ENCODE peak calls at places on chromosomes 12 and 14, in eight cellular contexts. T is hepatocyte, C is uterus, O is neuronal stem cell, V is Karpas-422, E is PC-3, N is heart left ventricle, A is AG09309. H is an unnamed sample.

GRCh38 chr12:106417926-106418910 is 60.7 kb downstream of the POLR3B start:
- DNase-seq in T (no peak), C (no peak), O (no peak), V (no peak), E (peak; percentile 94), N (no peak), A (peak; percentile 38), H (no peak)

GRCh38 chr14:103404920-103405319 is 19.7 kb downstream of the MARK3 start:
- DNase-seq in T (peak; percentile 44), C (no peak), O (no peak), V (no peak), E (no peak), N (peak; percentile 47), A (no peak), H (no peak)

GRCh38 chr14:55128386-55129085 is 516 bp upstream of the LGALS3 start:
- DNase-seq in T (peak; percentile 48), C (no peak), O (no peak), V (no peak), E (no peak), N (no peak), A (no peak), H (no peak)

GRCh38 chr12:82805812-82806497 is 119.2 kb downstream of the TMTC2 start:
- DNase-seq in T (no peak), C (no peak), O (no peak), V (no peak), E (peak; percentile 14), N (no peak), A (peak; percentile 18), H (no peak)

GRCh38 chr14:95533391-95533821 is 1.4 kb upstream of the GLRX5 start:
- DNase-seq in T (peak; percentile 42), C (no peak), O (no peak), V (peak; percentile 73), E (peak; percentile 30), N (no peak), A (no peak), H (no peak)

GRCh38 chr12:24991209-24992049 is 42.5 kb upstream of the BCAT1 start:
- DNase-seq in T (peak; percentile 72), C (no peak), O (peak; percentile 27), V (peak; percentile 93), E (peak; percentile 65), N (no peak), A (peak; percentile 16), H (no peak)

GRCh38 chr14:41167040-41167439 is 439.6 kb upstream of the LRFN5 start:
- DNase-seq in T (no peak), C (no peak), O (no peak), V (no peak), E (no peak), N (no peak), A (no peak), H (no peak)

GRCh38 chr12:2858944-2859352 is 2.1 kb upstream of the TEX52 start:
- DNase-seq in T (no peak), C (peak; percentile 31), O (no peak), V (no peak), E (no peak), N (no peak), A (no peak), H (no peak)

GRCh38 chr12:53596920-53597363 is 29.2 kb downstream of the ATF7 start:
- DNase-seq in T (no peak), C (no peak), O (no peak), V (no peak), E (no peak), N (no peak), A (peak; percentile 18), H (no peak)

GRCh38 chr12:122099280-122099749 is 20.8 kb downstream of the MLXIP start:
- DNase-seq in T (no peak), C (no peak), O (no peak), V (peak; percentile 42), E (no peak), N (no peak), A (no peak), H (no peak)

GRCh38 chr14:34562776-34563150 is 23.3 kb upstream of the EAPP start:
- DNase-seq in T (no peak), C (no peak), O (no peak), V (no peak), E (no peak), N (no peak), A (no peak), H (no peak)

GRCh38 chr14:55710506-55711041 is 130.6 kb downstream of the KTN1 start:
- DNase-seq in T (no peak), C (no peak), O (no peak), V (no peak), E (no peak), N (no peak), A (no peak), H (no peak)

GRCh38 chr12:48350249-48351021 is at the start of gene ZNF641:
- DNase-seq in T (peak; percentile 94), C (peak; percentile 75), O (peak; percentile 56), V (peak; percentile 88), E (peak; percentile 81), N (peak; percentile 90), A (no peak), H (no peak)

GRCh38 chr12:48978291-48978740 is at the start of gene WNT1:
- DNase-seq in T (no peak), C (no peak), O (no peak), V (no peak), E (no peak), N (no peak), A (no peak), H (no peak)

GRCh38 chr12:68264864-68265256 is 11.5 kb upstream of the IL22 start:
- DNase-seq in T (no peak), C (no peak), O (no peak), V (no peak), E (no peak), N (no peak), A (no peak), H (no peak)

GRCh38 chr14:103884854-103885253 is 37.5 kb upstream of the PPP1R13B start:
- DNase-seq in T (no peak), C (no peak), O (no peak), V (no peak), E (no peak), N (no peak), A (no peak), H (no peak)

GRCh38 chr12:11981174-11981733 is 89.5 kb upstream of the BCL2L14 start:
- DNase-seq in T (no peak), C (no peak), O (no peak), V (no peak), E (peak; percentile 62), N (no peak), A (no peak), H (no peak)

DNA sequence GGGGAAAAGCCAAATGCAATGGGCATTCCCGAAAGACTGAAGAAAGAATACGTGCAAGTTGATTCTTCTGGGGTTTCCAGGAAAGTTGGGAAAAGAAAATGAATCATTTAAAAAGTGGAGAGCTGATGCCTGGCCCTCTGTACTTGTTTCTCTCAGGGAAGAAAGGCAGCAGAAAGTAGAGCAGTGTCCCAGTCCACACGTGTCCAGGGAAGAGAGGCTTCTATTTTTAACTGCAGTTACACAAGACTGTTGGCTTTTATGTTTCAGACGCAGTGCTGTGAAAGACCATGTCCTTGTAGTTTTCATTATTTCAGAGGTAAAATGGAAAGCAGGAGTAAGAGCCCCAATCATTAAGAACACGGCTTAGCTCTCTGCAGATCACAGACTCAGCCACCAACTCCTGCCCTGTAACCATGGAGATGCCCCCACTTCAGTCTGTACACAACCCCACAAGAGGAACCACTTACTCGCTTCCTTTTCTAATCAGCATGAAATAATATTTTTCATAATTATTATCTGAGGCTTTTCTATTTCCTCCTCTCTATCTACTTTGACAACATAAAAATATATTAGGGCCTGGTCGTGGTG is 336.3 kb downstream of the DAD1 start:
- DNase-seq in T (no peak), C (no peak), O (no peak), V (no peak), E (no peak), N (no peak), A (no peak), H (no peak)
- H3K4me3 ChIP-seq in T (no peak overlapping the region), C (no peak overlapping the region), O (no peak overlapping the region), V (no peak overlapping the region), E (no peak overlapping the region), N (no peak overlapping the region), A (no peak overlapping the region), H (no peak overlapping the region)

GRCh38 chr12:4211372-4211771 is 62.2 kb upstream of the CCND2 start:
- DNase-seq in T (no peak), C (no peak), O (no peak), V (no peak), E (no peak), N (no peak), A (no peak), H (no peak)

GRCh38 chr12:4215862-4216541 is 57.6 kb upstream of the CCND2 start:
- DNase-seq in T (no peak), C (no peak), O (no peak), V (no peak), E (peak; percentile 23), N (no peak), A (no peak), H (no peak)

GRCh38 chr12:4214912-4215861 is 58.4 kb upstream of the CCND2 start:
- DNase-seq in T (no peak), C (peak; percentile 15), O (no peak), V (peak; percentile 72), E (no peak), N (peak; percentile 61), A (no peak), H (no peak)

GRCh38 chr12:4210158-4210557 is 63.4 kb upstream of the CCND2 start:
- DNase-seq in T (no peak), C (no peak), O (no peak), V (no peak), E (no peak), N (no peak), A (no peak), H (no peak)

DNA sequence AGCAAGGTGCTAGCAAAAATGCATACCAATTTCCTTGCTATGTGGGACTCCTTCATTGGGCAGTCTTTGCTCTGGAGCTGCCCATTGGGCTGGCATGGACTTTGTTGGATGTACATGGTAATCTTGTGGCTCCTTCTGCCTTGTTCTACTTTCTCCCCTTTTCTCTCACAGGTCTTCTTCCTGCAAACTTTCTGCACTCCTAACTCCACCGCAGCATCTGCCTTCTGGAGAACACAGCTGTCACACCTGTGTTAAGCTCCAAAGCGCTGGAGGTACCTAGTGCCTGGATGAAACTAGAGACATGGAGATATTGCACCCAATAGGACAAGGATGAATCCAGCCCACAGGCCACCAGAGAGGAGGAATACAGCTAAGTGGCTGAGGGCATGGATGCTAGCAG is 60.7 kb upstream of the CCND2 start:
- DNase-seq in T (no peak), C (no peak), O (no peak), V (no peak), E (no peak), N (no peak), A (no peak), H (no peak)
- H3K4me3 ChIP-seq in T (no peak overlapping the region), C (no peak overlapping the region), O (no peak overlapping the region), V (no peak overlapping the region), E (no peak overlapping the region), N (no peak overlapping the region), A (no peak overlapping the region), H (no peak overlapping the region)

DNA sequence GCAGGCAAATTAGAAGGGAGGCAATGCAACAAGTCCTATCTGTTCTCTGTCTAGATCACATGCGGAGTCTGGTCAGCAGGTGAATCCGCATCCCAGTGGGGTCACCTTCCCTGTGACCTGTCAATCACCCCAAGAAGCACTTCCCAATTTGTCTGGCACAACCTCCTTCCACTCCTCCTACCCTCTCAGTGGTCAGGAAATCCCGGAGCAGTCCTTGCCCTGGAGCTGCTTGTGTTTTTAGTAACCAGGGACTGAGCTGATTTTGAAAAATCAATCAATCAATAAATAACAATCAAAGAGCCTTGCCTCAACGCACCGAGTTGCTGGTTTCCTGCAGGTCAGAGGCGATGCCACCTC is 572 bp upstream of the ACSS3 start:
- DNase-seq in T (no peak), C (peak; percentile 49), O (peak; percentile 57), V (no peak), E (no peak), N (peak; percentile 66), A (no peak), H (no peak)
- H3K4me3 ChIP-seq in T (peak overlapping the region; percentile 82), C (peak overlapping the region; percentile 52), O (peak overlapping the region; percentile 91), V (no peak overlapping the region), E (no peak overlapping the region), N (peak overlapping the region; percentile 91), A (peak overlapping the region; percentile 67), H (peak overlapping the region; percentile 52)

GRCh38 chr14:60510976-60511599 is 2.1 kb downstream of the SIX6 start:
- DNase-seq in T (no peak), C (no peak), O (peak; percentile 51), V (no peak), E (no peak), N (no peak), A (no peak), H (no peak)
- H3K4me3 ChIP-seq in T (no peak overlapping the region), C (no peak overlapping the region), O (no peak overlapping the region), V (no peak overlapping the region), E (no peak overlapping the region), N (peak overlapping the region; percentile 11), A (no peak overlapping the region), H (no peak overlapping the region)

H was measured in esophagus squamous epithelium.